ENCODE peak calls at places on chromosomes 11 and 22, in four cellular contexts. Q is cardiac muscle cell, H is left ventricle myocardium inferior, J is bronchial epithelial cell. U is an unnamed sample. For H3K27me3, the result is how much of the 10 kb centered on the place peaks cover.

GRCh38 chr11:15815246-15816209 is 540.8 kb downstream of the SOX6 start:
- DNase-seq in Q (peak), J (peak), H (no peak), U (no peak)

GRCh38 chr22:47011131-47011854 is 248.8 kb downstream of the TBC1D22A start:
- DNase-seq in H (no peak), J (no peak), Q (no peak), U (no peak)

GRCh38 chr22:40908895-40909294 is 42.3 kb upstream of the RBX1 start:
- DNase-seq in Q (no peak), J (no peak), H (no peak), U (no peak)

GRCh38 chr11:128421577-128421976 is 165.8 kb downstream of the ETS1 start:
- DNase-seq in H (no peak), J (peak), Q (peak), U (peak)

GRCh38 chr11:79417069-79417920 is 23.5 kb downstream of the TENM4 start:
- DNase-seq in H (no peak), Q (no peak), J (peak), U (no peak)

GRCh38 chr22:30767656-30768055 is 73.0 kb downstream of the OSBP2 start:
- DNase-seq in J (no peak), Q (no peak), H (no peak), U (no peak)

GRCh38 chr22:49576241-49577141 is 251.2 kb downstream of the BRD1 start:
- DNase-seq in Q (no peak), H (no peak), J (no peak), U (no peak)

GRCh38 chr11:35359321-35360058 is 59.9 kb downstream of the SLC1A2 start:
- DNase-seq in H (no peak), Q (no peak), J (no peak), U (peak)

GRCh38 chr11:66126064-66126463 is 56.0 kb downstream of the PACS1 start:
- DNase-seq in Q (no peak), H (no peak), J (peak), U (no peak)

GRCh38 chr11:6315811-6316425 is 4.4 kb downstream of the CAVIN3 start:
- DNase-seq in J (peak), H (peak), Q (peak), U (peak)

GRCh38 chr22:28799125-28799833 is 1.1 kb downstream of the XBP1 start:
- DNase-seq in Q (peak), J (peak), H (no peak), U (peak)

GRCh38 chr22:22593250-22593649 is 34.2 kb upstream of the PRAME start:
- DNase-seq in J (no peak), H (no peak), Q (no peak), U (no peak)

GRCh38 chr11:9823439-9823838 is 159.6 kb downstream of the SWAP70 start:
- DNase-seq in H (no peak), Q (no peak), J (peak), U (no peak)

GRCh38 chr22:50697667-50698506 is 25.3 kb downstream of the SHANK3 start:
- DNase-seq in H (peak), Q (no peak), J (no peak), U (peak)

GRCh38 chr11:105935791-105936190 is 86.2 kb downstream of the MSANTD4 start:
- DNase-seq in H (no peak), J (peak), Q (peak), U (no peak)

GRCh38 chr11:12540075-12540685 is 134.0 kb upstream of the TEAD1 start:
- DNase-seq in H (no peak), Q (peak), J (no peak), U (no peak)

GRCh38 chr11:45939836-45940235 is 17.4 kb downstream of the LARGE2 start:
- DNase-seq in Q (peak), J (no peak), H (no peak), U (no peak)

GRCh38 chr11:100515087-100515486 is 172.0 kb upstream of the ARHGAP42 start:
- DNase-seq in Q (peak), H (no peak), J (peak), U (no peak)

GRCh38 chr22:28810839-28811491 is 10.6 kb upstream of the XBP1 start:
- DNase-seq in H (no peak), J (no peak), Q (peak), U (no peak)

GRCh38 chr11:64448599-64449380 is 89.8 kb downstream of the RPS6KA4 start:
- DNase-seq in J (peak), Q (peak), H (peak), U (peak)

GRCh38 chr22:47123827-47124442 is 361.5 kb downstream of the TBC1D22A start:
- DNase-seq in H (no peak), Q (no peak), J (no peak), U (no peak)

GRCh38 chr22:49638001-49638400 is 189.7 kb downstream of the BRD1 start:
- DNase-seq in H (no peak), J (no peak), Q (no peak), U (no peak)

GRCh38 chr11:60768202-60768601 is 11.5 kb downstream of the MS4A15 start:
- DNase-seq in H (no peak), J (no peak), Q (no peak), U (no peak)

GRCh38 chr11:129951201-129951882 is 51.3 kb downstream of the PRDM10 start:
- DNase-seq in Q (peak), H (no peak), J (no peak), U (no peak)

GRCh38 chr11:86503131-86503530 is 128.4 kb downstream of the CCDC81 start:
- DNase-seq in Q (no peak), H (no peak), J (no peak), U (no peak)

GRCh38 chr11:627273-627585 is 248 bp upstream of the SCT start:
- DNase-seq in H (no peak), J (no peak), Q (no peak), U (no peak)

GRCh38 chr22:49199224-49199623 is 628.4 kb downstream of the BRD1 start:
- DNase-seq in J (no peak), H (no peak), Q (no peak), U (no peak)

GRCh38 chr11:83573097-83573496 is 286.9 kb upstream of the CCDC90B start:
- DNase-seq in Q (peak), H (no peak), J (peak), U (no peak)

GRCh38 chr11:44308923-44309482 is 936 bp downstream of the ALX4 start:
- DNase-seq in Q (peak), J (no peak), H (no peak), U (no peak)
- H3K4me3 ChIP-seq in Q (peak), J (no peak), H (peak), U (no peak)

DNA sequence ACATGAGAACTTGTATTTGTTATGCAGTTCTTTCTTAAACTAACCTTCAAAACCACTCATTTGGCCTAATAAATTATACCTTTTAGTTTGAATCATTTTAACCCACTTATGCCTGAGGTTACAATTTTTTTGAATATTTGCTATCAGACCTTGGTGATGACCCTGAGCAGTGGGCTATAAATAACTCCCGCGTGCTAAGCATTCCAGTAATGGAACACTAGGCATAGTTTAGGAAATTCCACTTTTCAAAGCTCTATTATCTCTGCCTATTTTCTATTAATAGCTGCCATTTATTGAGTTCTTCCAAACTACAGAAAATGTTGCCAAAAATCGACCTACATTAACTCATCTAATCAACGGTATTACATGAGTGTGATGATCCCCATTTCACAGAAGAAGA is 993.4 kb upstream of the FAT3 start:
- DNase-seq in J (no peak), Q (no peak), H (no peak), U (no peak)
- H3K27me3 ChIP-seq in J (under half), Q (under half), H (under half), U (under half)

DNA sequence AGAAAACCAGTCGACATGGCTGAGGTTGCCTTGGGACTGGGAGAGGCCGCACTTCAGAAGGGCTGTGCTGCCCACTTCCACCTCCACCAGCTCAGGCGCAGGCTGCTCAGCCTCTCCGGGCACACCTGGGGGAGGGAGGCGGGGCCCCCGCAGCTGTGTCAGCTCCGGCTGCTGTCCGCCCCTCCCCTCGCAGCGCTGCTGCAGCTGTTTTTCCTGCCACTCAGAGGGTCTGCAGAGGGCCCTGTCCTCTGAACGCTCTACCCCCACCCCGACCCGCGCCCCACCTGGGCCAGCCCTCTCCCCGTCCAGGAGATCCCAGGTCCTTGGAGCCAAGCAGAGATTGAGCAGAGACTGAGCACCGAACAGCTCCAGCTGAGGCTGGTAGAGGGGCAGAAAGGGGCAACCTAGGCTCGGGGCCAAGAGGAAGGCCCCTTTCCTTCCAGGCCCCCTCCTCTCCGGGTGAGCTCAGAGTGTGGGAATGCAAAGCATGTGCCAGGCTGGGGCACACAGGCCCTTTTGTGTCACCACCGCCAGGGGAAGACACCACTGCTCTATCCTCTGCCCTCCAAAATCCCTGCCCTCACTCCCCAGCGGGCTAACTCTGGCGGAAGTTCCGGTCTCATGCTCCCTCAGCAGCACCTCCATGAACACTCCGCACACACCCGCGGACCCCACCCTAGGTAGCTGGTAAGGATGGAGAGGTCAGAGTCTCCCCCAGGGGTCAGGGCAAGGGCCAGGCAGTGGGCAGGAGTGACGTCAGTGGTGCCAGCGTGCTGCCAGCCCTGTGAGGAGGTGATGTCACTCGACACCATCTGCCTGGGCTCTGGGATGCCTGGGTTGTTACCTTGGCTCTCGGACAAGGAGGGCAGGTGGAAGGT is 1.6 kb downstream of the MCAM start:
- DNase-seq in H (peak), J (no peak), Q (no peak), U (no peak)
- TF ChIP-seq CTCF in H (peak), J (peak), Q (no peak), U (no peak)

DNA sequence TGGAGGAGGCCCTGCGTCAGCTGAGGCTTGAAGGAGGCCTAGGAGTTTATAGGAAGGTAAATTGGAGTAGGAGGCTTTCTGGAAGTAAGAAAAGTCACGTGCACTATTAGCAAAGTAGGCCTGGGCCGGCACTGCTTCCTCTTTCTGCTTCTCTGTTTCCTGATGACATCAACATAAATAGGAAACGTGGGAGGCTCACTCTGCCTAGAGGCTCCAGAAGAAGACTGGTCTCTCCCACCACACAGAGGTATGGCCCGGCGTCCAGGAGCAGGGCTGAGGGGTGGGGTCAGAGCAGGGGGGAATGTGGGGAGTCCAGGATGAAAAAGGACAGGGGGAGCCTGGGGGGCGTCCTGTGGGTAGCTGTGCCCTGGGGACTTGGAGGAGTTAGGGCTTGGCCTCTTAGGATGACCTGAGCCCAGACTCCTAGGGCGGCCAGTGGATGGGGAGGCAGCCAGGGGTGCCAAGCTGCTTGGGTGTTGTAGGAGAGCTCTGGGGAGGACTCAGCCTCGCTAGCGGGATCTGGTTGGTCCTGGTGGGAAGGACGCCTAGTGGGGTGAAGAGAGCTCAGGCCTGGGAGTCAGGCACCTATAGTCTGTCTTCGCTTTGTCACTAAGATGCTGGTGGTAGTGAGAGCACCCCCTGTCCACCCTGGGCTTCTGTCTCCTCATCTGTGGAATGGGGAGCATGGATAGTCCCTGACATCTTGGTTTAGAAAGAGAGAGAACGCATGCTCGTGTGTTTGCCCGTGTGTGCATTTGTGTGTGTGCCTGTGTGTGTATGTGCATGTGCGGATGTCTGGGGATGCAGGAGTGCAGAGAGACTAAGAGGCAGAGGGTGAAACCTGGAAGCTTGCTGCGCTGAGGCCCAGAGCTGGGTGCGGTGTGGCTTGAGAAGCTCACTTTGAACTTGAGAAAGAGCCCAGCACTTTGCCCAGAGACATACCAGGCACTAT is at the start of gene CSF2RB:
- DNase-seq in J (no peak), H (peak), Q (peak), U (no peak)
- H3K4me3 ChIP-seq in J (no peak), H (peak), Q (no peak), U (no peak)

DNA sequence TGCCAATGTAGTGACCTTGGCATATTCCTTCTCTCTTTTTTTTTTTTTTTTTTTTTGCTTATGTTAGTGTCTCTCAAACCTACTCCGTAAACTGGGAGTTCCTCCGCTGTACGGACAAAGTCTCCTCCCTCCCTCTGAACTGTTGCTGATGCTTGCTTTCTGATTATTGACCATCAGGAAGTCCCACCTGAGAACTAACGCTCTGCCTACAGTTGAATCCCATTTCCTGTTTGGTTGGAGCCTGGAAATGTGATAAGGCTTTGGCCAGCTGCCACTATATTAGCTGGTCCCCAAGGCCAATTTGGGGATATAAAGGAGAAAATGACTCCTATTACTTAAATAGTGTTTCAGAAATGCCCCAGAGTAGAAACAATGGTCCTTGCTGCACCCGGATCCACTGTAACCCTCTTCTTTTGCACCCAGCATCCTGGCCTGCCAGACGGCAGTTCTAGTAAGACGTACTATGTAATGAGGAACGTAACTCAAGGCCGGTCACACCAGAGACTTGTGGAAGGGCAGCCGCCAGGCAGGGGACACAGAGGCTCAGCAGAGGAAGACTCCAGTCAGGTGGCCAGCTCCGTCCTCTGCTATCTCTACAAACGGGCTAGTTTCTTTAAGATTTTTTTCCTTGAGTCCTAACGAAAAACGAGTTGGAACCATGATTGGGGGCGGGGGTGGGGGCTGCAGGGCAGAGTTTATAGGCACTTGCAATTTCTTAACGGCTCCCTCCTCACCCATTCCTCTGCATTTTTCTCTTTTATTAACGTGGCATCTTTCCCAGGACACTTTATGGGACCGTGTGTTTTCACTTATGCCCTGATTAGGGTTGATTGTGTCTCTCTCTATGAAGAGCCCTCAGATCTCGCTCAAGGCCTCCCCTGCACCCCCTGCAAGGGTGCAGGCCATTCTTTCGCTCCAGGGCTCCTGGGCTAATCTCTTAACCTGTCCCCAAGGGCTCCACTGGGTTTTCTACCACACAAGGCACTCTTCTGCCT is 72.8 kb upstream of the CDON start:
- DNase-seq in Q (peak), J (no peak), H (no peak), U (no peak)
- H3K27me3 ChIP-seq in Q (under half), J (under half), H (under half), U (under half)